ENCODE peak calls at places on chromosome 20, in six cellular contexts. One of them, this sample, is unnamed.
A peak's percentile ranks its signal among the peaks of the same experiment; 100 is the strongest.

GRCh38 chr20:38665094-38665493 is 59.2 kb upstream of the SLC32A1 start:
- DNase-seq in nephron progenitor cell: no peak
- DNase-seq in Ammon's horn: peak; percentile 57
- DNase-seq in stimulated activated CD4-positive, alpha-beta T cell treated with anti-CD3 and anti-CD28 coated beads, Interleukin-2, amount 100 ng/mL, for 24 hours: no peak
- DNase-seq in neural crest cell: no peak
- DNase-seq in activated naive CD8-positive, alpha-beta T cell treated with anti-CD3 and anti-CD28 coated beads, Interleukin-2, amount 50 U/mL, for 24 hours: no peak
- DNase-seq in this sample: no peak

GRCh38 chr20:38477747-38478146 is 5.1 kb downstream of the RALGAPB start:
- DNase-seq in nephron progenitor cell: no peak
- DNase-seq in Ammon's horn: no peak
- DNase-seq in stimulated activated CD4-positive, alpha-beta T cell treated with anti-CD3 and anti-CD28 coated beads, Interleukin-2, amount 100 ng/mL, for 24 hours: no peak
- DNase-seq in neural crest cell: no peak
- DNase-seq in activated naive CD8-positive, alpha-beta T cell treated with anti-CD3 and anti-CD28 coated beads, Interleukin-2, amount 50 U/mL, for 24 hours: no peak
- DNase-seq in this sample: no peak

GRCh38 chr20:33915726-33916331 is 77.9 kb upstream of the RALY start:
- DNase-seq in nephron progenitor cell: peak; percentile 20
- DNase-seq in Ammon's horn: no peak
- DNase-seq in stimulated activated CD4-positive, alpha-beta T cell treated with anti-CD3 and anti-CD28 coated beads, Interleukin-2, amount 100 ng/mL, for 24 hours: peak; percentile 71
- DNase-seq in neural crest cell: no peak
- DNase-seq in activated naive CD8-positive, alpha-beta T cell treated with anti-CD3 and anti-CD28 coated beads, Interleukin-2, amount 50 U/mL, for 24 hours: peak; percentile 70
- DNase-seq in this sample: peak; percentile 44

GRCh38 chr20:19890358-19891117 is 126.6 kb upstream of the NAA20 start:
- DNase-seq in nephron progenitor cell: no peak
- DNase-seq in Ammon's horn: no peak
- DNase-seq in stimulated activated CD4-positive, alpha-beta T cell treated with anti-CD3 and anti-CD28 coated beads, Interleukin-2, amount 100 ng/mL, for 24 hours: no peak
- DNase-seq in neural crest cell: no peak
- DNase-seq in activated naive CD8-positive, alpha-beta T cell treated with anti-CD3 and anti-CD28 coated beads, Interleukin-2, amount 50 U/mL, for 24 hours: no peak
- DNase-seq in this sample: no peak

GRCh38 chr20:436476-436875 is 25.9 kb downstream of the TBC1D20 start:
- DNase-seq in nephron progenitor cell: no peak
- DNase-seq in Ammon's horn: no peak
- DNase-seq in stimulated activated CD4-positive, alpha-beta T cell treated with anti-CD3 and anti-CD28 coated beads, Interleukin-2, amount 100 ng/mL, for 24 hours: no peak
- DNase-seq in neural crest cell: no peak
- DNase-seq in activated naive CD8-positive, alpha-beta T cell treated with anti-CD3 and anti-CD28 coated beads, Interleukin-2, amount 50 U/mL, for 24 hours: no peak
- DNase-seq in this sample: no peak

GRCh38 chr20:46701556-46701955 is 7.9 kb upstream of the SLC2A10 start:
- DNase-seq in nephron progenitor cell: no peak
- DNase-seq in Ammon's horn: no peak
- DNase-seq in stimulated activated CD4-positive, alpha-beta T cell treated with anti-CD3 and anti-CD28 coated beads, Interleukin-2, amount 100 ng/mL, for 24 hours: no peak
- DNase-seq in neural crest cell: no peak
- DNase-seq in activated naive CD8-positive, alpha-beta T cell treated with anti-CD3 and anti-CD28 coated beads, Interleukin-2, amount 50 U/mL, for 24 hours: no peak
- DNase-seq in this sample: no peak

GRCh38 chr20:605237-605636 is 4.9 kb downstream of the TCF15 start:
- DNase-seq in nephron progenitor cell: no peak
- DNase-seq in Ammon's horn: no peak
- DNase-seq in stimulated activated CD4-positive, alpha-beta T cell treated with anti-CD3 and anti-CD28 coated beads, Interleukin-2, amount 100 ng/mL, for 24 hours: no peak
- DNase-seq in neural crest cell: no peak
- DNase-seq in activated naive CD8-positive, alpha-beta T cell treated with anti-CD3 and anti-CD28 coated beads, Interleukin-2, amount 50 U/mL, for 24 hours: no peak
- DNase-seq in this sample: no peak

GRCh38 chr20:25308671-25309394 is 60.9 kb downstream of the PYGB start:
- DNase-seq in nephron progenitor cell: no peak
- DNase-seq in Ammon's horn: no peak
- DNase-seq in stimulated activated CD4-positive, alpha-beta T cell treated with anti-CD3 and anti-CD28 coated beads, Interleukin-2, amount 100 ng/mL, for 24 hours: no peak
- DNase-seq in neural crest cell: no peak
- DNase-seq in activated naive CD8-positive, alpha-beta T cell treated with anti-CD3 and anti-CD28 coated beads, Interleukin-2, amount 50 U/mL, for 24 hours: no peak
- DNase-seq in this sample: no peak

GRCh38 chr20:44572551-44573500 is 9.6 kb upstream of the PKIG start:
- DNase-seq in nephron progenitor cell: no peak
- DNase-seq in Ammon's horn: peak; percentile 90
- DNase-seq in stimulated activated CD4-positive, alpha-beta T cell treated with anti-CD3 and anti-CD28 coated beads, Interleukin-2, amount 100 ng/mL, for 24 hours: no peak
- DNase-seq in neural crest cell: no peak
- DNase-seq in activated naive CD8-positive, alpha-beta T cell treated with anti-CD3 and anti-CD28 coated beads, Interleukin-2, amount 50 U/mL, for 24 hours: no peak
- DNase-seq in this sample: no peak

This sample was measured in stimulated activated naive CD4-positive, alpha-beta T cell treated with Interleukin-2 at 50 U/mL for 16 hours.